ENCODE peak calls at places on chromosomes 3 and 15, in nine cellular contexts. W is SJSA1; S is CD8-positive, alpha-beta memory T cell; T is GM12878; G is left lung; Q is adrenal gland; F is cardiac muscle cell; J is lung; H is Peyer's patch. I is an unnamed sample.

GRCh38 chr15:70702584-70702983 is 60.8 kb downstream of the UACA start:
- DNase-seq in W (no peak), S (no peak), T (no peak), G (no peak), Q (no peak), F (no peak), J (no peak), H (no peak), I (no peak)

GRCh38 chr3:47394140-47394855 is 13.5 kb downstream of the PTPN23 start:
- DNase-seq in W (no peak), S (no peak), T (no peak), G (no peak), Q (no peak), F (peak; percentile 44), J (no peak), H (no peak), I (no peak)

GRCh38 chr3:16498130-16498890 is 15.2 kb downstream of the RFTN1 start:
- DNase-seq in W (no peak), S (no peak), T (no peak), G (no peak), Q (no peak), F (no peak), J (no peak), H (no peak), I (no peak)

GRCh38 chr3:45499529-45499928 is 95.0 kb upstream of the LIMD1 start:
- DNase-seq in W (no peak), S (no peak), T (no peak), G (no peak), Q (no peak), F (peak; percentile 71), J (no peak), H (no peak), I (no peak)

GRCh38 chr3:127822166-127822835 is at the start of gene MGLL:
- DNase-seq in W (peak; percentile 59), S (no peak), T (no peak), G (peak; percentile 89), Q (no peak), F (peak; percentile 27), J (no peak), H (peak; percentile 78), I (no peak)

GRCh38 chr3:162769559-162769958 is 1273.0 kb downstream of the OTOL1 start:
- DNase-seq in W (no peak), S (no peak), T (no peak), G (no peak), Q (no peak), F (peak; percentile 5), J (no peak), H (no peak), I (no peak)

GRCh38 chr3:143287403-143287802 is 167.8 kb downstream of the CHST2 start:
- DNase-seq in W (no peak), S (no peak), T (no peak), G (no peak), Q (no peak), F (no peak), J (no peak), H (no peak), I (no peak)

GRCh38 chr15:41493205-41493901 is at the start of gene ITPKA:
- DNase-seq in W (peak; percentile 83), S (peak; percentile 62), T (peak; percentile 30), G (peak; percentile 92), Q (peak; percentile 89), F (peak; percentile 74), J (peak; percentile 56), H (peak; percentile 97), I (peak; percentile 68)

GRCh38 chr3:195870442-195870841 is 37.9 kb downstream of the TNK2 start:
- DNase-seq in W (no peak), S (no peak), T (no peak), G (peak; percentile 62), Q (no peak), F (no peak), J (no peak), H (no peak), I (no peak)

GRCh38 chr15:72835289-72835890 is 51.8 kb upstream of the ADPGK start:
- DNase-seq in W (no peak), S (no peak), T (no peak), G (no peak), Q (no peak), F (peak; percentile 27), J (no peak), H (no peak), I (no peak)

GRCh38 chr3:194097141-194097880 is 38.6 kb upstream of the HES1 start:
- DNase-seq in W (no peak), S (no peak), T (no peak), G (no peak), Q (no peak), F (no peak), J (no peak), H (no peak), I (no peak)

GRCh38 chr3:177484926-177485325 is 287.6 kb upstream of the TBL1XR1 start:
- DNase-seq in W (no peak), S (no peak), T (no peak), G (no peak), Q (no peak), F (peak; percentile 34), J (no peak), H (no peak), I (no peak)

GRCh38 chr3:154304116-154304786 is 20.0 kb downstream of the DHX36 start:
- DNase-seq in W (no peak), S (no peak), T (no peak), G (no peak), Q (no peak), F (no peak), J (no peak), H (no peak), I (no peak)

GRCh38 chr3:187963003-187963676 is 190.8 kb upstream of the LPP start:
- DNase-seq in W (no peak), S (no peak), T (no peak), G (no peak), Q (no peak), F (no peak), J (no peak), H (no peak), I (no peak)

GRCh38 chr15:48472756-48473155 is 141.5 kb downstream of the DUT start:
- DNase-seq in W (no peak), S (no peak), T (no peak), G (no peak), Q (no peak), F (no peak), J (no peak), H (no peak), I (no peak)

GRCh38 chr3:5312278-5312677 is 124.8 kb downstream of the EDEM1 start:
- DNase-seq in W (no peak), S (no peak), T (no peak), G (no peak), Q (no peak), F (no peak), J (no peak), H (no peak), I (no peak)

GRCh38 chr3:197801801-197802504 is 10.9 kb downstream of the LRCH3 start:
- DNase-seq in W (no peak), S (peak; percentile 16), T (peak; percentile 40), G (no peak), Q (no peak), F (peak; percentile 62), J (no peak), H (no peak), I (no peak)

GRCh38 chr3:55826731-55827496 is 339.8 kb upstream of the WNT5A start:
- DNase-seq in W (no peak), S (no peak), T (no peak), G (no peak), Q (no peak), F (peak; percentile 60), J (no peak), H (no peak), I (no peak)

DNA sequence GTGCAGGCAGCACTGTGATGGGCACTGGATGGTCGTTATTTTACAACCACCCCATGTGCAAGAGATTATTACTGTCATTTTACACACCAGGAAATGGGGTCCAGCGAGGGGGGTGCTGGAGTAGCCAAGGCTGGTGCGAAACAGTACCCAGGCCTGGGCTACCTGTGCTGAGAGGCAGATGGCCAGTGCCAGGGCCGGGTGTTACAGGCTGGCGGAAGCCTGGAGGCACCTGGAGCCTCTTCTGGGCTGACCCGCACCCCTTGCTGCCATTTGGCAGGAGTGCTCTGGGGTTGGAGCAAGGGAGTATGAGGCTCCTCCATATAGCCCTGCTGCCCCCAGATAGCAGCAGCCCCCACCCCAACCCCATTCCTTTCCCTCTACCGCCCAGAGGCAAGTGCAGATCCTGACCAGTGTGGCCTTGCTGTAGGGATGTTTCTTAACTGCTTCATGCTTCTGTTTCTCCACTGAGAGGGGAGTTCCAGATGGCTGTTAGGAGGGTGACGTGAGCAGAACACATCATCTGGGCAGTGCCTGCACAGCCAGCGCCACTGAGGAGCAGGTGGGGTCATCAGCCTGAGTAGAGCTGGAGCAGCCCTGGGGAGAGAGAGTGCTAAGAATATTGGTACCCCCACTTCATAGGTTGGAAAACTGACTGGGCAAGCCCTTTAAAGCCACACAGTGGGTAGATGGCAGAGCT is 15.3 kb downstream of the SNX33 start:
- DNase-seq in W (no peak), S (no peak), T (no peak), G (peak; percentile 68), Q (no peak), F (no peak), J (no peak), H (no peak), I (no peak)
- H3K27me3 ChIP-seq in W (no peaks in the 10 kb centered on the region), S (no peaks in the 10 kb centered on the region), T (no peaks in the 10 kb centered on the region), G (no peaks in the 10 kb centered on the region), Q (no peaks in the 10 kb centered on the region), F (no peaks in the 10 kb centered on the region), J (no peaks in the 10 kb centered on the region), H (no peaks in the 10 kb centered on the region), I (no peaks in the 10 kb centered on the region)

GRCh38 chr15:51621917-51622268 is 678 bp downstream of the DMXL2 start:
- DNase-seq in W (peak; percentile 58), S (no peak), T (no peak), G (peak; percentile 87), Q (peak; percentile 68), F (peak; percentile 72), J (peak; percentile 49), H (peak; percentile 70), I (no peak)
- H3K27ac ChIP-seq in W (peak overlapping the region; percentile 9), S (peak overlapping the region; percentile 41), T (peak overlapping the region; percentile 64), G (peak overlapping the region; percentile 98), Q (peak overlapping the region; percentile 85), F (peak overlapping the region; percentile 40), J (peak overlapping the region; percentile 98), H (peak overlapping the region; percentile 74), I (no peak overlapping the region)

GRCh38 chr15:45454825-45455224 is 67.7 kb downstream of the SLC30A4 start:
- DNase-seq in W (peak; percentile 90), S (peak; percentile 74), T (peak; percentile 45), G (peak; percentile 90), Q (peak; percentile 73), F (peak; percentile 96), J (peak; percentile 80), H (peak; percentile 60), I (peak; percentile 70)
- H3K4me1 ChIP-seq in W (peaks cover 37% of the 10 kb centered on the region), S (peaks cover 40% of the 10 kb centered on the region), T (peaks cover 24% of the 10 kb centered on the region), G (peaks cover 6% of the 10 kb centered on the region), Q (peaks cover 3% of the 10 kb centered on the region), F (peaks cover 6% of the 10 kb centered on the region), J (peaks cover 4% of the 10 kb centered on the region), H (peaks cover 35% of the 10 kb centered on the region), I (peaks cover 37% of the 10 kb centered on the region)

DNA sequence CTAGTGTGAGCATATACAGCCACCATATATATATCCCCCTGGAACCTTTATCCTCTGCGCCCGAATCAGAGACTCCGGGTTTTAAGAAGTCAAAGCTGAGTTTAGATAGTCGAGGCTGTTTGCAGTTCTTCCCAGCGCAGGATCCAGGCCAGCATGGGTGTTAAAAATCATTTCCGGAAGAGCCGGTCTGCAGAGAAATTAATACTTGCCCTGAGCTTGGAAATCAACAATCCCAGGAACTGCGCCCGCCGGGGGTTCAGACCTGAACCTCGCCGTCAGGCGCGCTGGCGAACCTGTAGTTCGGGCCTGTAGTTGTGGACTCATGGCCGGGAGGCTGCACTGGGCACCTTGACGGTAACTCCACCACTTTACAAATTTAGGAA is 2.3 kb downstream of the SHOX2 start:
- DNase-seq in W (no peak), S (no peak), T (no peak), G (peak; percentile 64), Q (no peak), F (no peak), J (no peak), H (peak; percentile 54), I (no peak)
- H3K27me3 ChIP-seq in W (no peaks in the 10 kb centered on the region), S (peaks cover 78% of the 10 kb centered on the region), T (peaks cover 34% of the 10 kb centered on the region), G (peaks cover 97% of the 10 kb centered on the region), Q (peaks cover 91% of the 10 kb centered on the region), F (peaks cover 100% of the 10 kb centered on the region), J (no peaks in the 10 kb centered on the region), H (peaks cover 3% of the 10 kb centered on the region), I (peaks cover 96% of the 10 kb centered on the region)

I was measured in effector memory CD4-positive, alpha-beta T cell.